ENCODE peak calls at places on chromosomes 6 and 20, in ten cellular contexts. K is vagina; R is CD8-positive, alpha-beta T cell; G is MM.1S; U is cardiac muscle cell; F is right lobe of liver; L is heart left ventricle; S is Peyer's patch; P is upper lobe of right lung; I is ovary. Y is an unnamed sample.

GRCh38 chr6:151370509-151371078 is 20.8 kb downstream of the ZBTB2 start:
- DNase-seq in K (no peak), R (no peak), G (no peak), U (peak), F (no peak), L (no peak), S (no peak), P (no peak), I (no peak), Y (no peak)

GRCh38 chr20:36856196-36856595 is 19.7 kb upstream of the TLDC2 start:
- DNase-seq in K (no peak), R (no peak), G (no peak), U (no peak), F (no peak), L (no peak), S (no peak), P (no peak), I (no peak), Y (no peak)

GRCh38 chr6:157982297-157982579 is 575 bp downstream of the SYNJ2 start:
- DNase-seq in K (no peak), R (no peak), G (peak), U (peak), F (no peak), L (peak), S (peak), P (peak), I (peak), Y (no peak)

GRCh38 chr6:10555625-10556309 is 34.6 kb downstream of the GCNT2 start:
- DNase-seq in K (no peak), R (no peak), G (no peak), U (peak), F (peak), L (peak), S (peak), P (no peak), I (no peak), Y (no peak)

GRCh38 chr6:41768545-41769308 is 11.0 kb downstream of the FRS3 start:
- DNase-seq in K (no peak), R (no peak), G (no peak), U (no peak), F (no peak), L (no peak), S (no peak), P (peak), I (no peak), Y (no peak)

GRCh38 chr20:764255-764654 is 4.0 kb downstream of the SLC52A3 start:
- DNase-seq in K (no peak), R (no peak), G (no peak), U (no peak), F (no peak), L (no peak), S (no peak), P (no peak), I (no peak), Y (no peak)

GRCh38 chr6:152299336-152299735 is 337.8 kb downstream of the SYNE1 start:
- DNase-seq in K (no peak), R (no peak), G (peak), U (no peak), F (no peak), L (no peak), S (no peak), P (no peak), I (no peak), Y (no peak)

GRCh38 chr20:44861547-44862006 is 23.9 kb upstream of the YWHAB start:
- DNase-seq in K (no peak), R (no peak), G (no peak), U (no peak), F (no peak), L (peak), S (no peak), P (no peak), I (no peak), Y (no peak)

GRCh38 chr6:30685157-30685976 is 1.1 kb downstream of the PPP1R18 start:
- DNase-seq in K (no peak), R (peak), G (peak), U (no peak), F (no peak), L (no peak), S (no peak), P (no peak), I (peak), Y (no peak)

GRCh38 chr6:83169511-83169910 is 23.6 kb downstream of the PGM3 start:
- DNase-seq in K (no peak), R (no peak), G (no peak), U (no peak), F (no peak), L (no peak), S (no peak), P (no peak), I (no peak), Y (no peak)

GRCh38 chr6:8279094-8279805 is 156.1 kb downstream of the SLC35B3 start:
- DNase-seq in K (no peak), R (no peak), G (no peak), U (no peak), F (no peak), L (no peak), S (no peak), P (no peak), I (no peak), Y (no peak)

GRCh38 chr6:33960345-33961313 is 156.8 kb upstream of the MLN start:
- DNase-seq in K (no peak), R (no peak), G (no peak), U (peak), F (no peak), L (no peak), S (no peak), P (peak), I (no peak), Y (no peak)

GRCh38 chr6:37501632-37502466 is 2.2 kb upstream of the CCDC167 start:
- DNase-seq in K (no peak), R (peak), G (no peak), U (no peak), F (no peak), L (no peak), S (no peak), P (no peak), I (no peak), Y (no peak)

GRCh38 chr6:13294499-13295069 is 33.8 kb downstream of the TBC1D7 start:
- DNase-seq in K (no peak), R (no peak), G (no peak), U (no peak), F (no peak), L (no peak), S (no peak), P (no peak), I (no peak), Y (no peak)

GRCh38 chr6:35725081-35725708 is 11.6 kb upstream of the ARMC12 start:
- DNase-seq in K (no peak), R (no peak), G (no peak), U (no peak), F (no peak), L (no peak), S (no peak), P (no peak), I (no peak), Y (no peak)

GRCh38 chr6:35552285-35552917 is 39.7 kb upstream of the TULP1 start:
- DNase-seq in K (no peak), R (peak), G (peak), U (no peak), F (no peak), L (no peak), S (peak), P (peak), I (no peak), Y (peak)

GRCh38 chr6:163996491-163996890 is 582.0 kb downstream of the QKI start:
- DNase-seq in K (no peak), R (no peak), G (no peak), U (no peak), F (no peak), L (no peak), S (no peak), P (no peak), I (no peak), Y (no peak)

GRCh38 chr6:31877651-31878161 is 1.1 kb downstream of the SLC44A4 start:
- DNase-seq in K (no peak), R (no peak), G (no peak), U (peak), F (no peak), L (no peak), S (peak), P (peak), I (no peak), Y (no peak)

DNA sequence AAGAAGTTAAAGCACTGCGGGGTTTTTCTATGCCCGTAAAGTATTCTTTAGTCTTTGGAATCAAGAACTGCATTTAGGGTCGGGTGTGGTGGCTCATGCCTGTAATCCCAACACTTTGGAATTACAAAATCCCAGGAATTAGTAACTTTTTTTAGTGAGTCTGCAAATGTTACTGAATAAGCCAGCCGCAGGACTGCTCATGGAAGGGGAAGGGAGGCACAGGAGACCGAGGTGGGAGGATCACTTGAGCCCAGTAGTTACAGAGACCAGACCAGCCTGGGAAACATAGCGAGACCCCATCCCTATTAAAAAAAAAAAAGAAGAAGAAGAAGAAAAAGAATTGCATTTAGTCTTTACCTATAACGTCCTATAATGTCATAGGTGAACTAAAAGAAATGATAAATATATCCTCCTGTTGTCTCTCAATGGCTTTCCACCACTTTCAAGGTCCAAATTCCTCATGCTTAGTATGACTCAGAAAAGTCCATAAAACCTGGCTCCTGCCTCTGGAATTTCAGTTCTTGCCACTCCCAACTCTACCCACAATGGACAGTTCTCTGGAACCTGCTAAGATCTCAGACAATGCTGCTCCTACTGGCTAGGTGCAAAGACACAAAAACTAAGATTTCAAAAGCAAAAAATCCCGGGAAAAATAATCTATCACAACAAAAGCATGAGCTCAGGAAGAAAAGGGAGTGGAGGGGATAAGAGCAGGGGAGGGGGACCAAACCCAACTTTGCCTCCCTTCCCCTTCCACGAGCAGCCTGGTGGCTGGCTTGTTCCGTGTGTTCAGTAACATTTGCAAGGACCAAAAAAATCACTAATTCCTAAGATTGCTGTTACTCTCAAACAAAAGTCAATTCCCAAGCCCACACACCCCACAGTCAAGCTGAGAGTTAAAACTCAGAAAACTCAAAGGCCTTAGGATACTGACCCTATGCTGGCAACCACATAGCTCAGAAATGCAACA is 39.0 kb downstream of the B4GALT5 start:
- DNase-seq in K (no peak), R (no peak), G (no peak), U (no peak), F (no peak), L (no peak), S (no peak), P (no peak), I (no peak), Y (no peak)
- TF ChIP-seq CTCF in K (no peak), R (no peak), G (no peak), U (peak), F (no peak), L (no peak), S (no peak), P (no peak), I (no peak), Y (no peak)

GRCh38 chr6:134525190-134525868 is 207.4 kb upstream of the SGK1 start:
- DNase-seq in K (no peak), R (no peak), G (no peak), U (peak), F (no peak), L (no peak), S (no peak), P (no peak), I (no peak), Y (no peak)
- H3K27ac ChIP-seq in K (no peak), R (no peak), G (no peak), U (peak), F (peak), L (no peak), S (peak), P (no peak), I (no peak), Y (no peak)

DNA sequence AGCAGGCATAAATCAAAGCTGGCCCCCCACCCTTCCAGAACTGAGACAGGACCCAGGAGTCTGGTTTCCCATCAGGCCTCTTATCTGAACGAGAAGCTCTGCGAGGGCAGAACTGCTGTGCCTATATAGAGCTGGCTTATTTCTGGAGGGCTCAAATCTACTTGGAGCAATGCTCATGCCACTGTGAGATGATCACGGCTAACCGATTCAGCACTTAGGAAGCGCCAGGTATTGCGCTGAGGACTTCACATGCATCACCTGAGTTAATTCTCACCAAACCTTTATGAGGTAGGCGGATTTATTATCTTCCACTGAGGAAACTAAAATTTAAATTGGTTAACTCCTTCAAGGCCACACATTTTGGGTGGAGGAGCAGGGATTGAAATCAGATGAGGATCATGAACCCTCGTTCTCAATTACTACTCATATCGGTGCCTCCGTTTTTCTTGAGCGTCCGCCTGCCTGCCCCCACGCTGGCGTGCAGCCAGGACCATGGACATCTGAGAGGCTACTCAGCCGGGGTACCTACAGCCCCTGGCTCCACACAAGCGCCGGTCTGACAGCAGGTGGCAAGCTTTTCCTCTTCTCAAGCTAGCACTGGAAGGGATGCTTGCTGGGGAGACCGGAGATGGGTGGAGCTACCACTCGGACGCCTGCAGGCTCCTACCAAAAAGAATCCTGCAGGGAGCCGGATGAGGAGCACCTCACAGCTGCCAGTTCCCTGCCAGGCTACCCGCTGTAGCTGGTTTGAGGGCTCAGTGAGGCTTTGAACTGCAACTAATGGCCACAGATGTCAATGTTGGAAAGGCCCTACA is 1.0 kb upstream of the PCIF1 start:
- DNase-seq in K (no peak), R (peak), G (peak), U (peak), F (peak), L (peak), S (peak), P (peak), I (peak), Y (peak)
- TF ChIP-seq CTCF in K (no peak), R (no peak), G (peak), U (peak), F (peak), L (peak), S (no peak), P (peak), I (peak), Y (peak)

GRCh38 chr20:60906555-60906954 is 345.5 kb upstream of the CDH4 start:
- DNase-seq in K (no peak), R (no peak), G (no peak), U (no peak), F (no peak), L (no peak), S (no peak), P (no peak), I (no peak), Y (no peak)
- H3K27ac ChIP-seq in K (no peak), R (no peak), G (no peak), U (no peak), F (no peak), L (no peak), S (no peak), P (no peak), I (no peak), Y (no peak)

GRCh38 chr6:73309534-73309783 is 44.6 kb downstream of the DPPA5 start:
- DNase-seq in K (no peak), R (no peak), G (no peak), U (no peak), F (no peak), L (no peak), S (no peak), P (no peak), I (no peak), Y (no peak)

GRCh38 chr6:73308712-73309533 is 45.2 kb downstream of the DPPA5 start:
- DNase-seq in K (no peak), R (no peak), G (no peak), U (peak), F (no peak), L (no peak), S (no peak), P (no peak), I (no peak), Y (no peak)

GRCh38 chr6:73314577-73315492 is 39.2 kb downstream of the DPPA5 start:
- DNase-seq in K (no peak), R (no peak), G (no peak), U (no peak), F (no peak), L (no peak), S (no peak), P (no peak), I (no peak), Y (no peak)

GRCh38 chr6:73309784-73310502 is 44.1 kb downstream of the DPPA5 start:
- DNase-seq in K (no peak), R (peak), G (peak), U (peak), F (peak), L (peak), S (peak), P (peak), I (peak), Y (peak)
- TF ChIP-seq CTCF in K (no peak), R (no peak), G (peak), U (peak), F (no peak), L (peak), S (peak), P (peak), I (no peak), Y (peak)

GRCh38 chr6:39421383-39422225 is 99.1 kb upstream of the KCNK16 start:
- DNase-seq in K (no peak), R (no peak), G (no peak), U (no peak), F (no peak), L (no peak), S (no peak), P (no peak), I (no peak), Y (no peak)
- H3K27ac ChIP-seq in K (no peak), R (no peak), G (no peak), U (no peak), F (no peak), L (peak), S (no peak), P (no peak), I (no peak), Y (no peak)